ENCODE peak calls at places on chromosomes 12 and 14, in seven cellular contexts. One of them, this sample, is unnamed.

GRCh38 chr12:48996794-48997718 is 2.1 kb downstream of the DDN start:
- DNase-seq in heart right ventricle: peak
- DNase-seq in MM.1S: peak
- DNase-seq in HCT116: no peak
- DNase-seq in cardiac muscle cell: peak
- DNase-seq in sigmoid colon: peak
- DNase-seq in Peyer's patch: peak
- DNase-seq in this sample: peak

GRCh38 chr14:84024231-84024630 is 1505.7 kb upstream of the FLRT2 start:
- DNase-seq in cardiac muscle cell: peak
- DNase-seq in sigmoid colon: no peak
- DNase-seq in heart right ventricle: no peak
- DNase-seq in MM.1S: no peak
- DNase-seq in HCT116: no peak
- DNase-seq in Peyer's patch: no peak
- DNase-seq in this sample: no peak

GRCh38 chr12:2692156-2692555 is 102.6 kb upstream of the FKBP4 start:
- DNase-seq in Peyer's patch: no peak
- DNase-seq in MM.1S: peak
- DNase-seq in heart right ventricle: no peak
- DNase-seq in cardiac muscle cell: no peak
- DNase-seq in HCT116: no peak
- DNase-seq in sigmoid colon: no peak
- DNase-seq in this sample: no peak

GRCh38 chr12:102349079-102349478 is 131.3 kb downstream of the IGF1 start:
- DNase-seq in heart right ventricle: no peak
- DNase-seq in Peyer's patch: no peak
- DNase-seq in HCT116: no peak
- DNase-seq in cardiac muscle cell: no peak
- DNase-seq in MM.1S: no peak
- DNase-seq in sigmoid colon: no peak
- DNase-seq in this sample: no peak

GRCh38 chr14:31243860-31244259 is 36.3 kb upstream of the HECTD1 start:
- DNase-seq in Peyer's patch: peak
- DNase-seq in heart right ventricle: no peak
- DNase-seq in HCT116: peak
- DNase-seq in MM.1S: no peak
- DNase-seq in sigmoid colon: no peak
- DNase-seq in cardiac muscle cell: no peak
- DNase-seq in this sample: no peak

GRCh38 chr12:126027816-126028215 is 962.6 kb downstream of the AACS start:
- DNase-seq in MM.1S: no peak
- DNase-seq in sigmoid colon: no peak
- DNase-seq in HCT116: no peak
- DNase-seq in heart right ventricle: no peak
- DNase-seq in Peyer's patch: no peak
- DNase-seq in cardiac muscle cell: no peak
- DNase-seq in this sample: no peak

GRCh38 chr12:121224591-121224990 is 14.7 kb downstream of the P2RX4 start:
- DNase-seq in MM.1S: no peak
- DNase-seq in HCT116: no peak
- DNase-seq in cardiac muscle cell: no peak
- DNase-seq in Peyer's patch: no peak
- DNase-seq in heart right ventricle: no peak
- DNase-seq in sigmoid colon: no peak
- DNase-seq in this sample: no peak

GRCh38 chr12:2251485-2252179 is 198.8 kb downstream of the CACNA1C start:
- DNase-seq in Peyer's patch: no peak
- DNase-seq in HCT116: no peak
- DNase-seq in cardiac muscle cell: no peak
- DNase-seq in sigmoid colon: no peak
- DNase-seq in MM.1S: no peak
- DNase-seq in heart right ventricle: no peak
- DNase-seq in this sample: peak

GRCh38 chr12:5165296-5165970 is 121.8 kb downstream of the KCNA5 start:
- DNase-seq in HCT116: no peak
- DNase-seq in MM.1S: no peak
- DNase-seq in Peyer's patch: no peak
- DNase-seq in cardiac muscle cell: no peak
- DNase-seq in sigmoid colon: no peak
- DNase-seq in heart right ventricle: no peak
- DNase-seq in this sample: no peak

GRCh38 chr12:40874868-40875267 is 182.6 kb downstream of the CNTN1 start:
- DNase-seq in HCT116: no peak
- DNase-seq in MM.1S: no peak
- DNase-seq in Peyer's patch: no peak
- DNase-seq in heart right ventricle: no peak
- DNase-seq in sigmoid colon: no peak
- DNase-seq in cardiac muscle cell: no peak
- DNase-seq in this sample: no peak

GRCh38 chr14:78005325-78005724 is 164.8 kb upstream of the NRXN3 start:
- DNase-seq in sigmoid colon: no peak
- DNase-seq in cardiac muscle cell: peak
- DNase-seq in HCT116: peak
- DNase-seq in heart right ventricle: no peak
- DNase-seq in MM.1S: no peak
- DNase-seq in Peyer's patch: no peak
- DNase-seq in this sample: peak

GRCh38 chr12:32828552-32828951 is 68.0 kb downstream of the PKP2 start:
- DNase-seq in cardiac muscle cell: peak
- DNase-seq in sigmoid colon: no peak
- DNase-seq in heart right ventricle: no peak
- DNase-seq in MM.1S: no peak
- DNase-seq in Peyer's patch: no peak
- DNase-seq in HCT116: no peak
- DNase-seq in this sample: no peak

GRCh38 chr12:93380480-93381121 is 2.9 kb downstream of the NUDT4 start:
- DNase-seq in sigmoid colon: no peak
- DNase-seq in HCT116: no peak
- DNase-seq in Peyer's patch: no peak
- DNase-seq in heart right ventricle: no peak
- DNase-seq in MM.1S: peak
- DNase-seq in cardiac muscle cell: peak
- DNase-seq in this sample: peak

GRCh38 chr14:69044965-69045555 is 66.0 kb upstream of the ACTN1 start:
- DNase-seq in Peyer's patch: no peak
- DNase-seq in sigmoid colon: no peak
- DNase-seq in HCT116: no peak
- DNase-seq in heart right ventricle: peak
- DNase-seq in MM.1S: no peak
- DNase-seq in cardiac muscle cell: peak
- DNase-seq in this sample: peak

GRCh38 chr14:103549361-103550311 is 12.8 kb downstream of the BAG5 start:
- DNase-seq in Peyer's patch: no peak
- DNase-seq in cardiac muscle cell: no peak
- DNase-seq in heart right ventricle: peak
- DNase-seq in sigmoid colon: peak
- DNase-seq in HCT116: no peak
- DNase-seq in MM.1S: no peak
- DNase-seq in this sample: no peak

GRCh38 chr14:73789996-73790581 is 61.5 kb upstream of the PTGR2 start:
- DNase-seq in sigmoid colon: peak
- DNase-seq in HCT116: no peak
- DNase-seq in cardiac muscle cell: peak
- DNase-seq in heart right ventricle: peak
- DNase-seq in Peyer's patch: no peak
- DNase-seq in MM.1S: no peak
- DNase-seq in this sample: peak

GRCh38 chr12:52251367-52252055 is 18.5 kb downstream of the KRT7 start:
- DNase-seq in heart right ventricle: no peak
- DNase-seq in Peyer's patch: no peak
- DNase-seq in HCT116: no peak
- DNase-seq in cardiac muscle cell: no peak
- DNase-seq in MM.1S: no peak
- DNase-seq in sigmoid colon: peak
- DNase-seq in this sample: no peak

GRCh38 chr14:61179776-61180398 is 101.3 kb downstream of the TMEM30B start:
- DNase-seq in heart right ventricle: no peak
- DNase-seq in cardiac muscle cell: no peak
- DNase-seq in MM.1S: no peak
- DNase-seq in HCT116: no peak
- DNase-seq in Peyer's patch: no peak
- DNase-seq in sigmoid colon: no peak
- DNase-seq in this sample: peak

GRCh38 chr12:107317751-107318553 is 224.6 kb upstream of the CRY1 start:
- DNase-seq in Peyer's patch: peak
- DNase-seq in cardiac muscle cell: peak
- DNase-seq in sigmoid colon: no peak
- DNase-seq in MM.1S: peak
- DNase-seq in heart right ventricle: peak
- DNase-seq in HCT116: peak
- DNase-seq in this sample: peak
- TF ChIP-seq CTCF in Peyer's patch: peak
- TF ChIP-seq CTCF in cardiac muscle cell: no peak
- TF ChIP-seq CTCF in sigmoid colon: no peak
- TF ChIP-seq CTCF in MM.1S: peak
- TF ChIP-seq CTCF in heart right ventricle: peak
- TF ChIP-seq CTCF in HCT116: peak
- TF ChIP-seq CTCF in this sample: peak

DNA sequence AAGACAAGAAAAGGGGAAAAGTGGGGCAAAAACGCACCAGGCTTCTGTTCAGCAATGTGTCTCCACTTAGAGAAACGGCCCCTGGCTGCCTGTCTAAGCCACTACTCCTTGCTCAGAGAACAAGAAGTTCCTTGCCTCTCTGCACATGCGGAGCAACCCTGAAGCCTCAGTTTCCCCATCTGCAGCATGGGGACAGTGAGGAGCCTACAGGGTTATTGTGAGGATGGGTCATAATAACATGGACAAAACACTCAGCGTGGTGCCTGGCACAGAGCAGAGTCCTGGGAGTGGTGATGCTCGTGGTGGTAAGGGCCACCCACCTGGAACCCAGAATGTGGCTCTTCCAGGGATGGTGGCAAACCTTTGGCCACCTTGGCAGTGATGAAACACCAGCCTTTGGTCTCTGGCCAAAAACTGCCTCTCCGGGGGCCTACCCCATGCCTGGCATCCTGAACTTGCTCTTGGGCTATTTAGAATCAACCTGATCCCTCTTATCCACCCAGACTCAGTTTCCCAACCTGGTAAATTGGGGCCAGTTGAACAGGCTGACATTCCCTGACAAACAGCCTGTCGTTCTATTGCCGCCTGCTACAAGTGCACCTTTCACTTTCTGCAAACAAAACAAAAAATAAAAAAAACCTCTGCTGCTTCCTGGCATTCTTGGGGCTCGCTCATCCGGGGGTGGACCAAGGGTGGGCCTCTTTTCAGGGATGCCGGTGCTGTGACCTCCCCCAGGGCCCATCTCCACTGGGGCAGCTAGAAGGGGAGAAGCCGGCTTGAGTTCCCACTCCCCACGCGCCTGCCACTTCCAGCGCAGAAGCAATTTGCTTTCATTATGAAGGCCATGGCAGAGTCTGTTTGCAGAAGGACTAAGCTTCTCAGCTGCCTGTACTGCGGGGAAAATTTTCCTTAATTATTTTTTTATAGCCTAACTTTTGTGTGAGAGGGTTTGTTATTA is 56.4 kb upstream of the DLK1 start:
- DNase-seq in MM.1S: no peak
- DNase-seq in Peyer's patch: no peak
- DNase-seq in heart right ventricle: no peak
- DNase-seq in sigmoid colon: no peak
- DNase-seq in HCT116: no peak
- DNase-seq in cardiac muscle cell: no peak
- DNase-seq in this sample: no peak
- H3K4me3 ChIP-seq in MM.1S: no peak
- H3K4me3 ChIP-seq in Peyer's patch: no peak
- H3K4me3 ChIP-seq in heart right ventricle: no peak
- H3K4me3 ChIP-seq in sigmoid colon: no peak
- H3K4me3 ChIP-seq in HCT116: no peak
- H3K4me3 ChIP-seq in cardiac muscle cell: no peak
- H3K4me3 ChIP-seq in this sample: no peak

GRCh38 chr12:59194794-59195193 is 274.5 kb upstream of the LRIG3 start:
- DNase-seq in cardiac muscle cell: no peak
- DNase-seq in heart right ventricle: no peak
- DNase-seq in sigmoid colon: no peak
- DNase-seq in MM.1S: no peak
- DNase-seq in HCT116: no peak
- DNase-seq in Peyer's patch: no peak
- DNase-seq in this sample: no peak
- TF ChIP-seq CTCF in cardiac muscle cell: no peak
- TF ChIP-seq CTCF in heart right ventricle: no peak
- TF ChIP-seq CTCF in sigmoid colon: no peak
- TF ChIP-seq CTCF in MM.1S: no peak
- TF ChIP-seq CTCF in HCT116: no peak
- TF ChIP-seq CTCF in Peyer's patch: no peak
- TF ChIP-seq CTCF in this sample: no peak

GRCh38 chr12:53993397-53994267 is 6.3 kb upstream of the HOXC9 start:
- DNase-seq in MM.1S: no peak
- DNase-seq in Peyer's patch: no peak
- DNase-seq in cardiac muscle cell: no peak
- DNase-seq in sigmoid colon: no peak
- DNase-seq in heart right ventricle: no peak
- DNase-seq in HCT116: no peak
- DNase-seq in this sample: no peak

GRCh38 chr12:53995311-53996187 is 4.4 kb upstream of the HOXC9 start:
- DNase-seq in Peyer's patch: no peak
- DNase-seq in heart right ventricle: no peak
- DNase-seq in MM.1S: no peak
- DNase-seq in HCT116: no peak
- DNase-seq in sigmoid colon: no peak
- DNase-seq in cardiac muscle cell: no peak
- DNase-seq in this sample: no peak

GRCh38 chr12:53996188-53996885 is 3.6 kb upstream of the HOXC9 start:
- DNase-seq in HCT116: no peak
- DNase-seq in sigmoid colon: no peak
- DNase-seq in heart right ventricle: no peak
- DNase-seq in cardiac muscle cell: no peak
- DNase-seq in MM.1S: no peak
- DNase-seq in Peyer's patch: no peak
- DNase-seq in this sample: no peak

GRCh38 chr12:53994268-53994690 is 5.7 kb upstream of the HOXC9 start:
- DNase-seq in Peyer's patch: peak
- DNase-seq in sigmoid colon: no peak
- DNase-seq in heart right ventricle: no peak
- DNase-seq in HCT116: no peak
- DNase-seq in MM.1S: no peak
- DNase-seq in cardiac muscle cell: no peak
- DNase-seq in this sample: no peak

DNA sequence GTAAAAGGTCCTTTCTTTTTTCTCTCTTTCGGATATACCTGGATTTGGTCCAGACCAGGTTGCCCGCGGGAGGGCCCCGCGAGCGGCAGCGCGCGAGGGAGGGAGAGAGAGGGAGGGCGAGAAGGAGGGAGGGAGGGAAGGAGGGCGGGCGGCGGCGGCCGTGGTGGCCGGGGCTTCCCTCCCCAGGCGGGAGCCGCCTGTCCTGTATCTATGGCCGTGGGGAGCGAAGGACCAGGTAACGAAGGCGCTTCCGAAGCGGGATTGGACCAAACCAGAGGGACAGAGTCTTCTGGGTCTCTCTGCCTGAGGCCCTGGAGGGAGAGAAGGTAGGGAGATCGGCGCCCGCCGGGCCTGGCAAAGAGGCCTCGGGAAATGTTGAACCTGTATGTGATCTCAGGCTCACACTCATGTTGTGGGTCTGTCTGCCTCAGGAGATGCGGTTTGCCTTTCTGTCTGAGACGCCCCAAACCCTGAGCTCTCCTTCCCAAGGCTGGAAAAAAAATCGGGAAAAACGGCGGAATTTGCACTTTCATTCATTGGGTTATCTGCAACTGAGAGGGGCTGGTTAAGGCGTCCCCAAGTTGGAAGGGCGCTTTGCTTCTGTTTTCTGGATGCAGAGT is 5.2 kb upstream of the HOXC9 start:
- DNase-seq in heart right ventricle: no peak
- DNase-seq in MM.1S: no peak
- DNase-seq in sigmoid colon: no peak
- DNase-seq in cardiac muscle cell: no peak
- DNase-seq in Peyer's patch: no peak
- DNase-seq in HCT116: no peak
- DNase-seq in this sample: no peak
- H3K4me3 ChIP-seq in heart right ventricle: no peak
- H3K4me3 ChIP-seq in MM.1S: peak
- H3K4me3 ChIP-seq in sigmoid colon: peak
- H3K4me3 ChIP-seq in cardiac muscle cell: no peak
- H3K4me3 ChIP-seq in Peyer's patch: peak
- H3K4me3 ChIP-seq in HCT116: peak
- H3K4me3 ChIP-seq in this sample: no peak